ENCODE peak calls at places on chromosomes 5 and 9, in four cellular contexts. A, O, B and F are unnamed samples.

GRCh38 chr9:132622144-132622543 is 39.7 kb downstream of the BARHL1 start:
- DNase-seq in A (no peak), B (no peak), O (no peak), F (no peak)

GRCh38 chr5:7855611-7856010 is 4.7 kb upstream of the CFAP90 start:
- DNase-seq in A (no peak), O (no peak), B (no peak), F (no peak)

GRCh38 chr5:68714810-68715209 is 379.0 kb upstream of the SLC30A5 start:
- DNase-seq in B (no peak), O (no peak), A (no peak), F (no peak)

GRCh38 chr9:1766042-1766441 is 249.1 kb upstream of the SMARCA2 start:
- DNase-seq in B (no peak), A (no peak), O (no peak), F (no peak)

GRCh38 chr9:7324031-7324654 is 475.4 kb downstream of the DMAC1 start:
- DNase-seq in A (no peak), O (no peak), B (no peak), F (no peak)

GRCh38 chr5:87254035-87254434 is 13.6 kb upstream of the RASA1 start:
- DNase-seq in O (no peak), A (no peak), B (no peak), F (no peak)

GRCh38 chr9:100505564-100506159 is 32.7 kb downstream of the TMEFF1 start:
- DNase-seq in A (peak; percentile 61), B (peak; percentile 49), O (peak; percentile 67), F (peak; percentile 75)

GRCh38 chr5:10354048-10354872 is 765 bp downstream of the MARCHF6 start:
- DNase-seq in B (peak; percentile 81), O (peak; percentile 53), A (no peak), F (no peak)

GRCh38 chr9:127945338-127945737 is 7.7 kb upstream of the DPM2 start:
- DNase-seq in B (no peak), O (no peak), A (no peak), F (no peak)

GRCh38 chr5:24643255-24643654 is 1.5 kb downstream of the CDH10 start:
- DNase-seq in A (no peak), B (no peak), O (no peak), F (no peak)

GRCh38 chr5:24642022-24642421 is 2.8 kb downstream of the CDH10 start:
- DNase-seq in B (no peak), O (peak; percentile 16), A (no peak), F (no peak)

GRCh38 chr5:24643880-24644279 is 898 bp downstream of the CDH10 start:
- DNase-seq in O (no peak), B (no peak), A (no peak), F (no peak)

GRCh38 chr5:24646915-24647314 is 2.1 kb upstream of the CDH10 start:
- DNase-seq in B (no peak), O (peak; percentile 13), A (no peak), F (no peak)

GRCh38 chr5:24644757-24645156 is at the start of gene CDH10:
- DNase-seq in A (no peak), O (no peak), B (no peak), F (peak; percentile 92)
- TF ChIP-seq FOSL1 in A (no peak), O (no peak), B (no peak), F (no peak)

GRCh38 chr9:129284607-129285291 is 106.7 kb upstream of the IER5L start:
- DNase-seq in B (no peak), O (no peak), A (no peak), F (no peak)

GRCh38 chr9:129282308-129283211 is 104.5 kb upstream of the IER5L start:
- DNase-seq in B (no peak), A (no peak), O (peak; percentile 41), F (no peak)

GRCh38 chr9:129285382-129285781 is 107.3 kb upstream of the IER5L start:
- DNase-seq in A (no peak), B (no peak), O (no peak), F (no peak)

GRCh38 chr9:129283290-129283691 is 105.2 kb upstream of the IER5L start:
- DNase-seq in A (no peak), O (no peak), B (no peak), F (no peak)

DNA sequence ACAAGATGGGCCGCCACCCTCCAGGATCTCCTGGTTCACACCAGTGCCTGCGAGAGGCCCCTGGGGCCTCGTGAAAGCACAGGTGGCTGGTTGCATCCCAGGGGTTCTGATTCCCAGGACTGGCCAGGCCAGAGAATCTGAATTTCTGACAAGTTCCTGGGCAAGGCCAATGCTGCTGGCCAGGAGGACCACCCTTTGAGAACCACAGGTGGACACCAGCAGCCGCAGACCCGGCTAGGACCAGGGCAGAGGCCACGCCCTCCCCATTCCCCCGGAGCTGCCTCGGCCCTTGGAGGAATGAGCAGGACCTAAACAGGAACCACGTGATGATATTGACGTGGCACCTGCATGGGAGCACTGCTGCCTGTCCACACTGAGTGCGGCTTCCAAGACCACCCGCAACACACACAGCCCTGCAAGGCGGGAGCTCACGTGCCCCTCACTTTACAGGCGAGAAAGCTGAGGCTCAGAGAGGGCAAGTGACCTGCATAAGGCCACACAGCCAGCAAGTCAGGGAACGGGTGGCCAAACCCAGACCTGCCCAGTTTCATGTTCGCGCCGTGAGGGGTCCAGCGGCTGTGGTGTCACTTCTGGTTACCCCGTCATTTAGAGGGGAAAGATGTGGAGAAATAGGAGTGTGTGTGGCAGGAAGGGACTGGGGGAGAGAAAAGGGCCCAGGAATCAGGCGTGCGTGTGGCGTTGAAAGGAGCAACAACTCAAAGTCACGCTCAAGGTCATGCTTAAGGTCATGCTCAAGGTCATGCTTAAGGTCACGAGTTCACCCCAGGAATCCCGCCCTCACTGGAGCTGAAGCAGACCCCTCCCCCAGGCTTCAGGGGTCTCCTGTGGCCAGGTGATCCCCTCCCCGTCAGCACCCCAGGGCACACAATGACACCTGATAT is 105.9 kb upstream of the IER5L start:
- DNase-seq in B (no peak), O (no peak), A (no peak), F (no peak)
- TF ChIP-seq FOSL1 in B (no peak), O (no peak), A (no peak), F (no peak)

DNA sequence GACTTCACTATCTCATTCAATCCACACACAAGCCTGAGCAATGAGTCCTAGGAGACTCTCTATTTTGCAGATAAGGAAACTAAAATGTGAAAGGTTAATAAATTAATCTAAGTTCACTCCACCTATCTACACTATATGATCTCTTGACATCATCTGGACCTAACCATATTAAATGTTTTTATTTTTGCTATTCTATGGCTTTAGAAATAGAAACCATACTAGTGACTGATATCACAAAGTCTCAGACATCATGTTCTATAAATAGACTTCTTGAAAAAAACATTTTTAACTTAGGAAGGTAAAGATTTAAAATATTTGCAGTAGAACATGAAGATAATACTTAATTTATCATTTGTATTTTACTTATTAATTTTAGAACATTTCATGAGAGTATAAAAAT is 9.4 kb upstream of the ADGRV1 start:
- DNase-seq in A (no peak), B (no peak), O (no peak), F (no peak)
- TF ChIP-seq FOSL1 in A (no peak), B (no peak), O (no peak), F (no peak)

DNA sequence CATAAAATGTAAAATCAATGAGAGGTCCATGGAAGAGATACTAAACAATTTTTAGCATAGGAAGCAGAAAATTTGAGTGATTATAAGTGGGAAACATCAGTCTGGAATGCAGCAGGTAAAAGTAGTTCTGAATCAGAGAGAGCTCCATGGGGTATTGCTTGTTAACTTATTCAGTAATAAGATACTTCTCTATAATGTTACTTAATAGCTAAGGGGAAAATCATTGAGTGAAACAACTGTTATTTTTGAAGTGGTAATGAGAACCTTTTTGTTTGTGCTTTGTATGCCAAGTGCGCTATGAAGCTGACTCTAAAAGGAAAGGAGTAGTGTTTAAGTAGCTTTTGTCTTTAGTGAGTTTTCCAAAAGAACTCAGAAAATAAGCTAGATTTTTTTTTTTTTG is 95.2 kb downstream of the ERBIN start:
- DNase-seq in B (no peak), O (no peak), A (no peak), F (no peak)
- TF ChIP-seq FOSL1 in B (no peak), O (no peak), A (no peak), F (no peak)